ENCODE peak calls at places on chromosomes 3 and 15, in ten cellular contexts. P, M, T, B, I, V, W, X, A and O are unnamed samples.

GRCh38 chr3:32048487-32049174 is 57.8 kb upstream of the GPD1L start:
- DNase-seq in W (no peak), I (peak; percentile 6), V (no peak), T (no peak), X (no peak), M (no peak), A (no peak), B (no peak), P (peak; percentile 6), O (no peak)

GRCh38 chr3:160564205-160564922 is 1.0 kb downstream of the KPNA4 start:
- DNase-seq in A (no peak), I (peak; percentile 9), V (no peak), M (peak; percentile 41), T (no peak), X (no peak), B (no peak), P (peak; percentile 3), W (no peak), O (no peak)

GRCh38 chr15:77518458-77518857 is 97.8 kb downstream of the HMG20A start:
- DNase-seq in X (no peak), P (no peak), A (no peak), W (no peak), B (no peak), T (no peak), I (no peak), V (no peak), M (no peak), O (no peak)

GRCh38 chr3:189911001-189911400 is 209.7 kb downstream of the P3H2 start:
- DNase-seq in I (no peak), T (no peak), X (no peak), B (no peak), W (no peak), V (no peak), A (no peak), P (no peak), M (no peak), O (no peak)

GRCh38 chr3:181239456-181239855 is 249.9 kb upstream of the DNAJC19 start:
- DNase-seq in M (no peak), I (no peak), A (no peak), P (no peak), V (no peak), W (no peak), B (no peak), X (no peak), T (no peak), O (no peak)

GRCh38 chr3:57288403-57288802 is 4.1 kb downstream of the ASB14 start:
- DNase-seq in M (peak; percentile 54), T (no peak), X (no peak), B (no peak), V (no peak), P (no peak), W (no peak), A (no peak), I (no peak), O (no peak)

GRCh38 chr3:52704611-52705437 is 767 bp downstream of the GLT8D1 start:
- DNase-seq in W (peak; percentile 41), I (peak; percentile 36), P (peak; percentile 26), M (peak; percentile 24), X (peak; percentile 28), B (no peak), T (no peak), A (peak; percentile 37), V (no peak), O (no peak)

GRCh38 chr15:61951949-61952348 is 108.3 kb downstream of the VPS13C start:
- DNase-seq in M (no peak), I (peak; percentile 17), V (no peak), B (no peak), A (peak; percentile 13), X (no peak), P (peak; percentile 31), W (no peak), T (no peak), O (no peak)

GRCh38 chr3:30779686-30780287 is 114.7 kb downstream of the GADL1 start:
- DNase-seq in W (no peak), A (peak; percentile 67), B (no peak), T (no peak), I (peak; percentile 47), V (no peak), X (peak; percentile 47), P (peak; percentile 59), M (peak; percentile 49), O (no peak)

DNA sequence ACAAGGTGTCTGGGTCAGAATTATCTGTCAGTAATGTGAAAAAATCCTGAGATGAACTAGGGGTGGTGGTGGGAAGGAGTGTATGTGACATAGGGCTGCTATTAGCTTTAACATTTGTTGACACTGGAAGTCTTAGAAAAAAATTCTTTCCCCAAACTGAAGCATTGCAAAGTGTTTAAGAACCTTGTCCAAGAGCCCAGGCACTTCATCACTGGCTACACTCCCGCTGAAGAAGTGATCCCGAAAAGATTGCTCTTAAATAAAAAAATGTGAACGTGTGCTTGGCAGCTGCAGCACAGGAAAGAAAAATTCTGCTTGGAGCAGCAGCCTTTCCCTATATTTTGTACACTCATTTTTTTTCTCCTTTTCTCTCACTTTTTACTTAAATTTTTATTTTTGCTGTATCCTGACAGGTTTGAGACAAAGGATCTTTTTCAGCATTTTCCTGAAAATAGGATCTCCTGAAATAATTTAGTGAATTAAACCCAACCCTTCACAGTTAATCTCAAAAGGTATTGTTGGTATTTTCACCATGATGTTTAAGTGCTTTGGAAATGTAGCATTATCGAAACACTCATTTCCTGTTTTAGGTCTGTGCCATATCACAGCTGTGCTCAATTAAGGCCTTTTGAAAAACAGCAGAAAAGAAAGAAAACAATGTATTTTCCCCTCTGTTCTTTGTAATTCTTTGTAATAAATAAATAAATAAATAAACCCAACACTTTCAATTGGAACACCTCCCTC is 477.6 kb downstream of the ZNF385D start:
- DNase-seq in M (no peak), W (no peak), A (peak; percentile 59), P (peak; percentile 72), X (peak; percentile 72), T (peak; percentile 29), V (no peak), I (peak; percentile 29), B (no peak), O (no peak)
- H3K4me3 ChIP-seq in M (no peak overlapping the region), W (no peak overlapping the region), A (no peak overlapping the region), P (no peak overlapping the region), X (no peak overlapping the region), T (no peak overlapping the region), V (no peak overlapping the region), I (no peak overlapping the region), B (no peak overlapping the region), O (no peak overlapping the region)

GRCh38 chr3:141486416-141486734 is 452 bp upstream of the RASA2 start:
- DNase-seq in X (no peak), V (no peak), A (peak; percentile 84), B (no peak), P (no peak), W (no peak), M (no peak), T (peak; percentile 38), I (no peak), O (no peak)
- H3K4me3 ChIP-seq in X (peak overlapping the region; percentile 51), V (peak overlapping the region; percentile 98), A (peak overlapping the region; percentile 51), B (peak overlapping the region; percentile 50), P (peak overlapping the region; percentile 95), W (peak overlapping the region; percentile 23), M (peak overlapping the region; percentile 43), T (peak overlapping the region; percentile 40), I (peak overlapping the region; percentile 15), O (peak overlapping the region; percentile 88)

DNA sequence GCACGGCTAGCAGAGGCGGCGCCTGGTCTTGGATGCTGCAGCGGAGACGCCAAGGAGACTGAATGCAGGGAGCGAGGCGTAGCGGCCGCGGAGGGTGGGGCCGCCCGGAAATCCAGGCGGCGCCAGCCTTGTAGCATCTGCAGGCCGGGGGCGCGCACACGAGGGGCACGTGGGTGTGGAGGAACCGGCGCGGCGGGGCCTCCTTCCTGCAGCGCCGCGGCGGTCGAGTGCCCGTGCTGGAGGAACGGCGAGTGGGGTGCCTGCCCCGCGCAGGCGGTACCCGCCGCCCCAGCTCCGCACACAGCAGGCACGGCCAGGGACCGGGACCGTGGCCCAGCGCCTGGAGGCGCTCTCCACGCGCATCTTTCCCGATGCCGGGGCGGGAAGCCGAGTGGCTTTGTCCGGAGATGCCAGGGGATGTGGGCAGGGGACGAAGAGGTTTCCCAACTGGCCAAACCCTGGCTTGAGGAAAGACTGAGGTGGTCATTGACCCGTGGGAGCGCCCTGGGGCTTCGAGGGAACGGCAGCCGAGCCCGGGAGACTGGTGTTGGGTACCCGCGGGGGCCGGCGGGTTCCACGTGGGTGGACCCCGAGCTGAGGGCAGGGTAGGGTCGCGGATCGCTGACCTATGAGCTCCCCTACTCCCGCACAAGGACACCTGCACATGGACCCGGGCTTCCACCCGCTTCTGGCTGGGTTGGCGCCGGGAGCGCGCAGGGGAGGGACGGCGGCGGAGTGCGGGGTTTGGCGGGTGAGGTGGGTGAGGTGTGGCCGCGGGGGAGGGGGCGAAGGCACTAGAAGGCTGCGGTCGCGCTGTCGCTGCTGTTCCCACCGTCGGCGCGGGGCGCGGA is 246.4 kb upstream of the TOPAZ1 start:
- DNase-seq in I (peak; percentile 27), V (no peak), A (peak; percentile 55), X (peak; percentile 37), W (peak; percentile 56), P (peak; percentile 19), M (peak; percentile 77), T (no peak), B (no peak), O (no peak)
- H3K4me3 ChIP-seq in I (peak overlapping the region; percentile 38), V (peak overlapping the region; percentile 57), A (peak overlapping the region; percentile 77), X (peak overlapping the region; percentile 64), W (peak overlapping the region; percentile 47), P (peak overlapping the region; percentile 41), M (peak overlapping the region; percentile 57), T (peak overlapping the region; percentile 49), B (peak overlapping the region; percentile 83), O (peak overlapping the region; percentile 62)

GRCh38 chr15:50431204-50431603 is 7.0 kb downstream of the USP8 start:
- DNase-seq in P (no peak), W (no peak), V (no peak), M (no peak), T (no peak), I (peak; percentile 5), B (no peak), A (peak; percentile 22), X (peak; percentile 45), O (no peak)
- H3K4me3 ChIP-seq in P (no peak overlapping the region), W (no peak overlapping the region), V (no peak overlapping the region), M (no peak overlapping the region), T (no peak overlapping the region), I (no peak overlapping the region), B (no peak overlapping the region), A (no peak overlapping the region), X (no peak overlapping the region), O (no peak overlapping the region)

GRCh38 chr15:90203922-90204321 is 2.8 kb downstream of the SEMA4B start:
- DNase-seq in B (no peak), A (peak; percentile 44), X (peak; percentile 16), P (no peak), W (no peak), I (no peak), T (no peak), V (no peak), M (no peak), O (no peak)
- H3K4me3 ChIP-seq in B (no peak overlapping the region), A (no peak overlapping the region), X (no peak overlapping the region), P (no peak overlapping the region), W (no peak overlapping the region), I (no peak overlapping the region), T (no peak overlapping the region), V (peak overlapping the region; percentile 74), M (no peak overlapping the region), O (no peak overlapping the region)

GRCh38 chr15:78640840-78641733 is at the start of gene CHRNB4:
- DNase-seq in W (no peak), I (no peak), X (no peak), T (no peak), B (no peak), M (peak; percentile 92), A (peak; percentile 3), P (peak; percentile 41), V (no peak), O (no peak)
- H3K4me3 ChIP-seq in W (peak within 1 kb of the TSS; percentile 46), I (no peak within 1 kb of the TSS), X (peak within 1 kb of the TSS; percentile 10), T (peak within 1 kb of the TSS; percentile 29), B (no peak within 1 kb of the TSS), M (peak within 1 kb of the TSS; percentile 64), A (peak within 1 kb of the TSS; percentile 34), P (peak within 1 kb of the TSS; percentile 54), V (peak within 1 kb of the TSS; percentile 69), O (peak within 1 kb of the TSS; percentile 54)